ENCODE peak calls at places on chromosomes 13 and 19, in ten cellular contexts. V is glutamatergic neuron, Q is neural progenitor cell, D is epithelial cell of proximal tubule, G is fibroblast of pulmonary artery, P is cardiac fibroblast, K is upper lobe of left lung, I is fibroblast of lung, W is epithelial cell of esophagus, C is fibroblast of mammary gland. E is an unnamed sample.

GRCh38 chr13:113883921-113884804 is 20.3 kb upstream of the GAS6 start:
- DNase-seq in Q (no peak), C (no peak), P (no peak), W (no peak), K (no peak), G (no peak), V (no peak), I (no peak), D (no peak), E (no peak)

GRCh38 chr19:45472557-45473365 is 5.0 kb downstream of the FOSB start:
- DNase-seq in W (no peak), Q (peak), C (no peak), K (no peak), D (no peak), P (no peak), G (peak), I (no peak), V (no peak), E (no peak)

GRCh38 chr13:59931621-59932020 is 232.1 kb downstream of the DIAPH3 start:
- DNase-seq in W (peak), Q (no peak), V (no peak), K (no peak), C (no peak), D (no peak), P (no peak), I (no peak), G (no peak), E (no peak)

GRCh38 chr19:34399886-34400285 is 4.3 kb upstream of the PDCD2L start:
- DNase-seq in P (no peak), W (no peak), K (no peak), I (no peak), C (no peak), G (no peak), D (no peak), Q (no peak), V (no peak), E (no peak)

GRCh38 chr13:72953391-72953960 is 105.3 kb upstream of the KLF5 start:
- DNase-seq in Q (no peak), P (no peak), W (peak), K (peak), G (no peak), C (no peak), D (no peak), I (no peak), V (no peak), E (no peak)

GRCh38 chr19:18790566-18791314 is at the start of gene COMP:
- DNase-seq in W (no peak), Q (peak), P (no peak), V (no peak), K (no peak), G (no peak), C (no peak), I (no peak), D (no peak), E (no peak)

GRCh38 chr13:99196466-99197256 is 4.0 kb upstream of the UBAC2 start:
- DNase-seq in W (peak), I (no peak), D (no peak), P (no peak), G (peak), C (no peak), V (no peak), K (no peak), Q (no peak), E (no peak)

GRCh38 chr19:17339088-17339741 is 1.9 kb downstream of the GTPBP3 start:
- DNase-seq in W (peak), G (no peak), K (no peak), C (no peak), D (no peak), I (no peak), Q (no peak), V (no peak), P (no peak), E (no peak)

GRCh38 chr13:51154029-51154555 is 43.0 kb upstream of the C13orf42 start:
- DNase-seq in P (peak), Q (no peak), V (no peak), I (peak), D (no peak), C (peak), K (no peak), G (peak), W (no peak), E (no peak)

GRCh38 chr19:12194827-12195500 is 32.1 kb downstream of the ZNF136 start:
- DNase-seq in G (peak), W (peak), I (peak), P (peak), D (no peak), Q (no peak), V (peak), K (peak), C (peak), E (no peak)

GRCh38 chr13:79898996-79899395 is 418.0 kb downstream of the NDFIP2 start:
- DNase-seq in K (no peak), I (peak), P (no peak), C (peak), V (no peak), D (no peak), G (no peak), W (peak), Q (no peak), E (no peak)

GRCh38 chr13:79900356-79900755 is 419.4 kb downstream of the NDFIP2 start:
- DNase-seq in G (no peak), D (no peak), Q (no peak), P (no peak), V (no peak), K (no peak), W (no peak), C (no peak), I (no peak), E (no peak)

GRCh38 chr13:79904581-79904980 is 423.6 kb downstream of the NDFIP2 start:
- DNase-seq in Q (no peak), D (peak), W (no peak), P (no peak), C (no peak), K (no peak), G (no peak), V (no peak), I (no peak), E (no peak)

GRCh38 chr13:79898202-79898826 is 417.4 kb downstream of the NDFIP2 start:
- DNase-seq in W (no peak), P (no peak), K (no peak), D (no peak), C (no peak), I (no peak), G (no peak), V (no peak), Q (no peak), E (no peak)

GRCh38 chr13:79901336-79901735 is 420.4 kb downstream of the NDFIP2 start:
- DNase-seq in W (peak), Q (peak), I (peak), P (peak), D (no peak), C (peak), V (no peak), K (no peak), G (peak), E (no peak)
- TF ChIP-seq CTCF in W (no peak), Q (peak), I (no peak), P (no peak), D (no peak), C (peak), V (no peak), K (no peak), G (no peak), E (no peak)

DNA sequence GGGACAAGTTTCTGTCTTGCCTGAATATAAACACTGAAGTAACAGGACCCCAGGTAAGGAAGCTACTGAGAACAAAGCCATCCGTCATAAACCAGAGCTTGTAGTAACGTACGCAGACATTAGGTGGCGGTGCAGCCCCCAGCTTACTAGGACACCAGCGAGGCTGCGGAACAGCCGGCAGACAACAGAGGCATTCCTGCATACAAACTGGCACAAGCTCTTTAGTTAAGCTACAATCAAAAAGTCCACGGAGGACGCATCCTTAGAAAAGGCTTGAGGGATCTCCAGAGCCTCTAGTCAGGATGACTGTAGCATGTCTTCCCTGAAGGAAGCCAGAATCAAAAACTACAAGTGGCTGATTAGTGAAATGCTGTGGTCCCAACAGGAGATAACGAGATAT is 26.2 kb downstream of the ZNF160 start:
- DNase-seq in D (no peak), Q (peak), W (peak), P (peak), C (peak), I (peak), G (peak), V (peak), K (peak), E (no peak)
- TF ChIP-seq CTCF in D (peak), Q (peak), W (peak), P (peak), C (peak), I (peak), G (peak), V (peak), K (peak), E (peak)

DNA sequence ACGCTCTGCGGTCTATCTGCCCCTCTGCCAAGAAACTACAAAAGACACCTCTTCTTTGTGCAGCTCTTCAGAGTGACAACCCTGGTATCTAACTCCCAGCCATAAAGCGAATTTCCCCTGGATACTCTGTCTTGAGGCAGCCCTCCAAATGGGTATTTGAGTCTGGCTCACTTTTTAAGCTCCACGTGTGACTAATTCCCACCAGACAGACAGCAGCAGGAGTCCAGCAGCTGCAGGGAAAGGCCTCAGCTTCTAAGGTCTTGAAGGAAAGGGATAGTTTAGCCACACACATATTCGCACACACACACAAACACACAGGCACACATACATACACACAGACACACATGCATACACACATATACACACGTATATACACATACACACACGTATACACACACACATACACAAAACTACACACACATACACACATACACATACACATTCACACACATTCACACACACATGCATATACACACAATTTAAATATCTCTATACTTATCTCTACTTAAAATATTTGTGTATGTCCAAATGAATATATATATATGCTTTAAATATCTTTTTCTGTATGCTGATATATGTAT is 188.8 kb downstream of the TSHZ3 start:
- DNase-seq in P (no peak), I (peak), G (no peak), V (no peak), K (no peak), Q (no peak), C (peak), D (no peak), W (no peak), E (no peak)
- TF ChIP-seq CTCF in P (no peak), I (no peak), G (no peak), V (no peak), K (no peak), Q (no peak), C (no peak), D (no peak), W (no peak), E (no peak)

GRCh38 chr19:48807590-48808308 is 3.1 kb downstream of the BCAT2 start:
- DNase-seq in Q (peak), K (no peak), V (peak), G (no peak), D (no peak), W (no peak), P (no peak), C (no peak), I (no peak), E (no peak)
- TF ChIP-seq CTCF in Q (peak), K (no peak), V (no peak), G (no peak), D (no peak), W (no peak), P (no peak), C (no peak), I (peak), E (no peak)

E was measured in AG04449.